ENCODE peak calls at places on chromosomes 13 and 19, in six cellular contexts. D is IMR-90; B is HFFc6; P is activated CD8-positive, alpha-beta memory T cell treated with anti-CD3 and anti-CD28 coated beads, Interleukin-2, amount 50 U/mL, for 48 hours; H is mesothelial cell of epicardium; Z is posterior cingulate gyrus. Q is an unnamed sample.

GRCh38 chr13:90103099-90103784 is 1244.2 kb upstream of the MIR17HG start:
- DNase-seq in H (no peak), B (no peak), P (no peak), Z (no peak), D (no peak), Q (no peak)

GRCh38 chr19:34482380-34483250 is 1.1 kb downstream of the WTIP start:
- DNase-seq in Z (no peak), D (peak; percentile 37), H (peak; percentile 70), B (no peak), P (peak; percentile 49), Q (no peak)

GRCh38 chr19:53195265-53195879 is 2.2 kb upstream of the ZNF665 start:
- DNase-seq in B (peak; percentile 67), D (peak; percentile 81), Z (peak; percentile 76), P (peak; percentile 58), H (peak; percentile 75), Q (no peak)

GRCh38 chr19:38700933-38701454 is 43.3 kb downstream of the CAPN12 start:
- DNase-seq in P (no peak), Z (no peak), B (no peak), H (no peak), D (no peak), Q (no peak)

GRCh38 chr19:17405250-17406038 is at the start of gene BST2:
- DNase-seq in H (peak; percentile 61), B (no peak), P (peak; percentile 76), D (peak; percentile 37), Z (no peak), Q (no peak)

GRCh38 chr13:43132911-43133310 is 109.5 kb downstream of the DNAJC15 start:
- DNase-seq in B (no peak), Z (no peak), H (no peak), P (no peak), D (no peak), Q (no peak)

GRCh38 chr13:23159205-23159586 is 21.6 kb upstream of the SGCG start:
- DNase-seq in P (peak; percentile 58), D (peak; percentile 13), H (peak; percentile 73), B (peak; percentile 3), Z (peak; percentile 37), Q (no peak)

GRCh38 chr19:21483589-21484170 is 21.7 kb upstream of the ZNF429 start:
- DNase-seq in Z (peak; percentile 25), D (no peak), H (no peak), P (peak; percentile 86), B (peak; percentile 10), Q (no peak)

GRCh38 chr19:40990972-40991381 is at the start of gene CYP2B6:
- DNase-seq in Z (no peak), D (no peak), H (no peak), P (peak; percentile 1), B (no peak), Q (no peak)

GRCh38 chr19:51803965-51804364 is 9.0 kb downstream of the FPR3 start:
- DNase-seq in P (no peak), B (no peak), Z (no peak), H (no peak), D (no peak), Q (no peak)

GRCh38 chr19:4640247-4641000 is 1.1 kb downstream of the TNFAIP8L1 start:
- DNase-seq in Z (no peak), H (no peak), D (no peak), B (no peak), P (no peak), Q (no peak)

GRCh38 chr13:81194362-81194761 is 853.4 kb upstream of the SPRY2 start:
- DNase-seq in H (no peak), D (no peak), Z (no peak), P (no peak), B (no peak), Q (no peak)

Q was measured in NCI-H2081 treated with DMSO at 0.1 percent for 48 hours.